ENCODE peak calls at places on chromosome 11, in four cellular contexts. V, W, F and C are unnamed samples.
A peak's percentile ranks its signal among the peaks of the same experiment; 100 is the strongest.

GRCh38 chr11:110196241-110196754 is 100.1 kb downstream of the RDX start:
- DNase-seq in W (no peak), F (peak; percentile 34), V (no peak), C (no peak)

GRCh38 chr11:105838668-105839403 is 183.2 kb downstream of the MSANTD4 start:
- DNase-seq in W (no peak), V (no peak), F (no peak), C (no peak)

GRCh38 chr11:68912254-68912653 is 8.6 kb downstream of the IGHMBP2 start:
- DNase-seq in W (no peak), F (no peak), V (no peak), C (no peak)

GRCh38 chr11:15635501-15635900 is 520.8 kb downstream of the INSC start:
- DNase-seq in W (no peak), F (no peak), V (no peak), C (no peak)

GRCh38 chr11:45664376-45665205 is 831 bp downstream of the CHST1 start:
- DNase-seq in W (no peak), V (no peak), F (peak; percentile 68), C (no peak)

GRCh38 chr11:44408141-44408540 is 98.2 kb upstream of the ALX4 start:
- DNase-seq in F (no peak), W (no peak), V (no peak), C (no peak)

GRCh38 chr11:14499178-14499559 is 442 bp downstream of the COPB1 start:
- DNase-seq in V (no peak), F (peak; percentile 70), W (no peak), C (no peak)

GRCh38 chr11:129192150-129192549 is at the start of gene ARHGAP32:
- DNase-seq in F (no peak), V (no peak), W (no peak), C (no peak)

GRCh38 chr11:21820176-21820575 is 372.7 kb upstream of the ANO5 start:
- DNase-seq in W (no peak), V (no peak), F (no peak), C (no peak)

GRCh38 chr11:46418751-46419150 is 27.2 kb upstream of the CHRM4 start:
- DNase-seq in F (no peak), V (no peak), W (no peak), C (no peak)

GRCh38 chr11:11510939-11511338 is 110.9 kb downstream of the GALNT18 start:
- DNase-seq in F (no peak), V (no peak), W (peak; percentile 38), C (peak; percentile 58)

GRCh38 chr11:8253566-8253965 is 10.1 kb downstream of the LMO1 start:
- DNase-seq in W (no peak), V (no peak), F (peak; percentile 18), C (no peak)

GRCh38 chr11:12086271-12087074 is 23.9 kb upstream of the MICAL2 start:
- DNase-seq in W (no peak), F (peak; percentile 86), V (peak; percentile 95), C (no peak)

GRCh38 chr11:102495161-102496042 is 35.1 kb downstream of the MMP7 start:
- DNase-seq in F (no peak), W (no peak), V (no peak), C (peak; percentile 17)

GRCh38 chr11:37942081-37942480 is 1344.0 kb upstream of the RAG2 start:
- DNase-seq in W (no peak), F (no peak), V (no peak), C (no peak)

GRCh38 chr11:439315-440064 is 2.3 kb downstream of the ANO9 start:
- DNase-seq in W (no peak), V (no peak), F (no peak), C (no peak)

GRCh38 chr11:97471480-97471879 is 1081.7 kb downstream of the JRKL start:
- DNase-seq in V (no peak), W (no peak), F (no peak), C (no peak)

GRCh38 chr11:73223998-73224730 is 6.1 kb downstream of the P2RY2 start:
- DNase-seq in V (no peak), F (peak; percentile 46), W (no peak), C (no peak)

GRCh38 chr11:109697140-109697843 is 275.3 kb downstream of the C11orf87 start:
- DNase-seq in W (no peak), F (no peak), V (no peak), C (no peak)

GRCh38 chr11:4493480-4493818 is 11.0 kb downstream of the OR52K1 start:
- DNase-seq in V (no peak), F (no peak), W (no peak), C (no peak)

GRCh38 chr11:69488543-69488940 is 7.1 kb downstream of the LINC01488 start:
- DNase-seq in F (no peak), W (no peak), V (no peak), C (no peak)

GRCh38 chr11:10584071-10584501 is 15.6 kb upstream of the LYVE1 start:
- DNase-seq in V (no peak), F (no peak), W (no peak), C (no peak)

GRCh38 chr11:44592125-44592643 is 26.7 kb downstream of the CD82 start:
- DNase-seq in W (no peak), F (peak; percentile 81), V (peak; percentile 92), C (no peak)

GRCh38 chr11:103491777-103492176 is 382.6 kb downstream of the DYNC2H1 start:
- DNase-seq in V (no peak), W (no peak), F (no peak), C (no peak)

GRCh38 chr11:38014405-38014804 is 1416.4 kb upstream of the RAG2 start:
- DNase-seq in W (no peak), V (no peak), F (no peak), C (no peak)

GRCh38 chr11:9787981-9788521 is 124.2 kb downstream of the SWAP70 start:
- DNase-seq in V (no peak), W (no peak), F (no peak), C (no peak)

GRCh38 chr11:3230636-3231549 is 1.3 kb downstream of the MRGPRE start:
- DNase-seq in V (no peak), W (no peak), F (no peak), C (no peak)

GRCh38 chr11:36362902-36363301 is 66.8 kb downstream of the PRR5L start:
- DNase-seq in W (no peak), V (no peak), F (no peak), C (no peak)

GRCh38 chr11:36360318-36360717 is 64.2 kb downstream of the PRR5L start:
- DNase-seq in W (no peak), F (no peak), V (no peak), C (no peak)

GRCh38 chr11:36361472-36361871 is 65.4 kb downstream of the PRR5L start:
- DNase-seq in F (no peak), V (no peak), W (no peak), C (no peak)

GRCh38 chr11:36361901-36362391 is 65.9 kb downstream of the PRR5L start:
- DNase-seq in V (no peak), W (no peak), F (peak; percentile 66), C (no peak)

DNA sequence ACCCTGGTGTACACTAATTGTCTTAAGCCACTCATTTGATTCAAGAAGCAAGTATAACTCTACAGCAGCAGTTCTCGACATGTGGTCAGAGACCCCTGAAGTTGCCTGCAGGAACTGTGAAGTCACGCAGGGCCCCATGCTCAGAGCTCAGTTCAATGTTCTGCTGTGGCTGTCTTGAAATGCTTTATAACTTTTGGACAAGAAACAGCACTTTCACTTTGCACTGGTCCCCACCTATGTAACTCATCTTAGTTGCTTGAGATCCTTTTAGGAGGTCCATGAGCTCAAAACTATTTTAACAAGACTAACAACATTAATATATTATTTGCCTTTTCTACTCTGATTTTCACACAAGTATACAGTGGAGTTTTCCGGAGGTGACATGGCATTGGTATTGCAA is 64.7 kb downstream of the PRR5L start:
- DNase-seq in V (no peak), W (no peak), F (no peak), C (no peak)
- H3K27ac ChIP-seq in V (no peak overlapping the region), W (no peak overlapping the region), F (no peak overlapping the region), C (no peak overlapping the region)

GRCh38 chr11:13101836-13102574 is 92.9 kb downstream of the RASSF10 start:
- DNase-seq in W (no peak), F (no peak), V (no peak), C (no peak)

GRCh38 chr11:13094930-13095687 is 86.0 kb downstream of the RASSF10 start:
- DNase-seq in F (no peak), W (no peak), V (no peak), C (no peak)

GRCh38 chr11:13098067-13098466 is 89.0 kb downstream of the RASSF10 start:
- DNase-seq in F (no peak), V (no peak), W (peak; percentile 64), C (peak; percentile 19)

GRCh38 chr11:13102575-13102840 is 93.4 kb downstream of the RASSF10 start:
- DNase-seq in F (no peak), W (no peak), V (no peak), C (no peak)

DNA sequence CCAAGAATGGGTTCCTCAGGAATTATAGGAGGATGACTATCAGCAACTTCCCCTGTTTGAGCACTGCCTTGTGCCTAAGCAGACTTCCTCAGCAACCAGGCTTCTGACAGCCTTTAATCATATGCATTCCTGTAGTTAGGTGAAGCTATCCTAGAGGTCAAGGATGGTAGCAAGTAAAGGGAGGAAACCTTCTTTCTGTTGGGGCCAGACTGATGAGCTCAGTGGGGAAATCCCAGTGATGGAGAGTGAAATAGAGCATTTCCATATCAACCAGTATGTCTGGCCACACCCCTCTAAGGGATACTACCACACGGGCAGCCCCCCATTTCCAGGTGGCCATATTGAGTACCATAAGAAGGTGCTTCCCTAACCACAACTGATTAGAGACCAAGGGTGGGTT is 89.8 kb downstream of the RASSF10 start:
- DNase-seq in F (no peak), W (no peak), V (no peak), C (no peak)
- H3K27ac ChIP-seq in F (no peak overlapping the region), W (no peak overlapping the region), V (no peak overlapping the region), C (no peak overlapping the region)

GRCh38 chr11:100563541-100564280 is 123.4 kb upstream of the ARHGAP42 start:
- DNase-seq in F (no peak), V (no peak), W (no peak), C (no peak)
- H3K27ac ChIP-seq in F (no peak overlapping the region), V (no peak overlapping the region), W (no peak overlapping the region), C (no peak overlapping the region)

GRCh38 chr11:1907955-1908354 is 11.5 kb upstream of the TNNT3 start:
- DNase-seq in F (no peak), W (no peak), V (no peak), C (no peak)

GRCh38 chr11:1906146-1906545 is 13.4 kb upstream of the TNNT3 start:
- DNase-seq in V (no peak), F (no peak), W (no peak), C (no peak)

GRCh38 chr11:1908579-1908978 is 10.9 kb upstream of the TNNT3 start:
- DNase-seq in F (no peak), W (no peak), V (no peak), C (no peak)

GRCh38 chr11:1909524-1909923 is 10.0 kb upstream of the TNNT3 start:
- DNase-seq in W (no peak), F (no peak), V (no peak), C (no peak)

DNA sequence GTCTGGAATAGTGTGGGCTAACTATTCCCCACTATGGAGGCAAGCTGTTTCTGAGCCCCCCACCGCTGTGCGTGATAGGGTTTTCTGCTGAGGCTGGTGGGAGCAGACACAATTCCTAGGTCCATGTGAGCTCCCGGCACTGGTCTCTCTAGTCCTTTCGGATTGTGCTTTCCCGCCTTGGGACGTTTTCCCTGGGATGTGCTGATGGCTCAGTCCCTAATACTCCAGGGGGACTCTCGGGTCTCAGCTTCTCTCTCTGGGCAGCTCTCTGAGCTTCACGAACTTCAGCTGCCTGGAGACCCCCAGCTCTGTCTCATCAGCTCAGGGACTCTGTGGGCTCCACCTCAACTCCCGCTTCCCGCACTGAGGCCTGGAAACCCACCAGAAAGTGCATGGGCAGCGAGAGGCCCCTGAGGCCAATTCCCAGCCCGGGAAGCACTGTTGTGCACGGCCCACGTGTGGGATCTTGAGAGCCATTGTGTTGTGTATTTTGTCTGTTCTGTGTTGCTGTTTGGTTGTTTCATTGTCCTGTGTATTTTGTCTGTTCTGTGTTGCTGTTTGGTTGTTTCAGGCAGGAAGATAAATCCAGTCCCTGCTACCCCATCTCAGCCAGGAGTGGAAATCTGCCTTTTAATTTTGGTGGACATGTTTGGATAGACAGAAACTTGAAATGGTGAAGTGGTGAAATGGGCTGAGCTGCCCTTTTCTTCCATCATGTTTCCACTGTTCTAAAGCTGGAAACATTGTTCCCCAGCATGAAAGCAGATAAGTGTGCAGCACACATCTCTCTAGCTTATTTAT is 12.7 kb upstream of the TNNT3 start:
- DNase-seq in V (no peak), F (no peak), W (no peak), C (no peak)
- H3K27ac ChIP-seq in V (no peak overlapping the region), F (no peak overlapping the region), W (no peak overlapping the region), C (no peak overlapping the region)